ENCODE peak calls at places on chromosome 19, in seven cellular contexts. B, K, T, O, W, M and X are unnamed samples.

GRCh38 chr19:13881692-13882418 is 4.9 kb downstream of the NANOS3 start:
- DNase-seq in B (no peak), K (peak), T (no peak), O (peak), W (peak), M (no peak), X (no peak)

GRCh38 chr19:55625004-55625326 is 599 bp upstream of the ZNF784 start:
- DNase-seq in B (no peak), K (no peak), T (no peak), O (no peak), W (no peak), M (no peak), X (no peak)

GRCh38 chr19:6800991-6801396 is 28.5 kb downstream of the VAV1 start:
- DNase-seq in B (peak), K (peak), T (no peak), O (peak), W (no peak), M (no peak), X (no peak)

GRCh38 chr19:13004273-13004672 is 9.0 kb downstream of the NFIX start:
- DNase-seq in B (no peak), K (no peak), T (no peak), O (no peak), W (no peak), M (no peak), X (no peak)

GRCh38 chr19:36526581-36526980 is 1.5 kb downstream of the ZNF260 start:
- DNase-seq in B (no peak), K (no peak), T (no peak), O (no peak), W (no peak), M (no peak), X (no peak)

GRCh38 chr19:37719111-37719926 is at the start of gene ZNF607:
- DNase-seq in B (peak), K (peak), T (peak), O (peak), W (peak), M (peak), X (peak)

GRCh38 chr19:21256722-21257121 is 72.5 kb downstream of the ZNF708 start:
- DNase-seq in B (no peak), K (peak), T (no peak), O (peak), W (no peak), M (no peak), X (peak)

GRCh38 chr19:35306473-35307246 is 14.7 kb downstream of the MAG start:
- DNase-seq in B (peak), K (no peak), T (no peak), O (peak), W (no peak), M (no peak), X (peak)

GRCh38 chr19:53102701-53103140 is 501 bp downstream of the ZNF160 start:
- DNase-seq in B (no peak), K (peak), T (no peak), O (peak), W (peak), M (no peak), X (peak)

GRCh38 chr19:43229315-43229714 is 23.9 kb upstream of the PSG4 start:
- DNase-seq in B (no peak), K (peak), T (no peak), O (peak), W (no peak), M (no peak), X (no peak)

GRCh38 chr19:35648017-35648961 is at the start of gene COX6B1:
- DNase-seq in B (peak), K (peak), T (peak), O (peak), W (peak), M (peak), X (peak)

GRCh38 chr19:33629826-33630375 is 8.1 kb downstream of the CHST8 start:
- DNase-seq in B (peak), K (no peak), T (no peak), O (no peak), W (no peak), M (no peak), X (no peak)

GRCh38 chr19:18717601-18718000 is 34.1 kb downstream of the CRTC1 start:
- DNase-seq in B (peak), K (no peak), T (no peak), O (peak), W (no peak), M (no peak), X (no peak)

GRCh38 chr19:46660601-46661019 is 372 bp downstream of the DACT3 start:
- DNase-seq in B (no peak), K (no peak), T (no peak), O (no peak), W (no peak), M (no peak), X (no peak)

GRCh38 chr19:3458229-3458555 is 22.1 kb downstream of the SMIM24 start:
- DNase-seq in B (no peak), K (no peak), T (no peak), O (peak), W (peak), M (no peak), X (no peak)

GRCh38 chr19:28887920-28888618 is 324.9 kb downstream of the UQCRFS1 start:
- DNase-seq in B (peak), K (no peak), T (peak), O (peak), W (no peak), M (no peak), X (no peak)
- H2BK5ac ChIP-seq in B (no peak), K (no peak), T (no peak), O (no peak), W (no peak), M (no peak), X (no peak)

DNA sequence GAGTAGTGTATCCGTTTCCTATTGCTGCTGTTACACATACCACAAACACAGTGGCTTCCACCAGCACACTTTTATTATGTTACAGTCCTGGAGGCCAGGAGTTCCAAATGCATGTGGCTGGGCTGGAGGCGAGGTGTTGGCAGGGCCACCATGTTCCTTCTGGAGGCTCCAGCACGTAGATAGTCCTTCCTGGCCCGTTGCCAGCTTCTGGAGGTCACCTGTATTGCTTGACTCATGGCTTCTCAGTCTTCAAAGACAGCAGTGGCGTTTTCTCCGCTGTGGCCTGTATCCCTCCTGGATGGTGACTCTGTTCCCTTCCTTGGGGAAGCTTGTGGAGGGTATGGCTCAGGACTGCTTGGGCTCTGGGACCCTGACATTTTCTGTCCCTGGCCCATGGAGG is 15.2 kb downstream of the ZNF473 start:
- DNase-seq in B (no peak), K (no peak), T (no peak), O (no peak), W (no peak), M (no peak), X (no peak)
- H2BK5ac ChIP-seq in B (no peak), K (no peak), T (no peak), O (no peak), W (no peak), M (no peak), X (no peak)

DNA sequence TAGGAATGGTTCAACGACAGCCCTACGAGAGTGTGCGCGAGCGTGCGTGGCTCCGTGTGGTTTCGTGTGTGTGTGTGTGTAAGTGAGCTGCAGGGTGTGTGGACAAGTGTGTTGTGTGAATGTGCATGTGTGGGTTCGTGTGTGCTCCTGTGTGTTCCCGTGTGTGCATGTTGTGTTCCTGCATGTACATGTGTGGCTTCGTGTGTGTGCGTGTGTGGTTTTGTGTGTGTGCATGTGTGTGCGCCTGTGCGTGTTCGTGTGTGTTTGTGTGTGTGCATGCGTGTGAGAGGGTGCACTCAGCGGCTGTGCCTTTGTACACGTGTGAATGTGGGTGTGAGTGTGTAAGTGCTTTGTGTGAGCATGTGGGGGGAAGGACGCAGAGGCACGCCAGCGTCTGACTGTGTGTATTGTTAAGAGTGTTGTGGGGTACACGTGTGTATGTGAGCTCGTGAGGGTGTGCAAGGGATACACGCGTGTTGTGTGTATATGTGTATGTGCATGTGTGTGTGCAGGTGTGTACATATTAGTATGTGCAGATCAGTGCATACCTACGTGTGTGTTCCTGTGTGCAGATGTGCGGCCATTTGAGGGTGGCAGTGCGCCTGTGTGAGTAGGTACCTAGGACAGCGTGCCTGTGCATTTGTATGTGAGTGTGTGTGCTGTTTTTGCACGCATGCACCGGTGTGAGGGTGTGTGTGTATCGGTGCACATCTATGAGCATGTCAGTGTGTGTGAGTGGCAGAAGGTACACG is 24.3 kb upstream of the ONECUT3 start:
- DNase-seq in B (no peak), K (no peak), T (no peak), O (no peak), W (no peak), M (no peak), X (no peak)
- H2BK5ac ChIP-seq in B (no peak), K (no peak), T (peak), O (no peak), W (no peak), M (no peak), X (no peak)

GRCh38 chr19:40486017-40486416 is 19.2 kb downstream of the SPTBN4 start:
- DNase-seq in B (no peak), K (no peak), T (no peak), O (no peak), W (no peak), M (no peak), X (no peak)

GRCh38 chr19:40492274-40492673 is 25.5 kb downstream of the SPTBN4 start:
- DNase-seq in B (no peak), K (no peak), T (no peak), O (no peak), W (no peak), M (no peak), X (no peak)

GRCh38 chr19:40494191-40494838 is 27.5 kb downstream of the SPTBN4 start:
- DNase-seq in B (no peak), K (no peak), T (no peak), O (no peak), W (no peak), M (no peak), X (no peak)

GRCh38 chr19:40493778-40494177 is 27.0 kb downstream of the SPTBN4 start:
- DNase-seq in B (no peak), K (no peak), T (no peak), O (no peak), W (no peak), M (no peak), X (no peak)

GRCh38 chr19:40489882-40490230 is 23.1 kb downstream of the SPTBN4 start:
- DNase-seq in B (peak), K (no peak), T (no peak), O (no peak), W (no peak), M (no peak), X (peak)
- H2BK5ac ChIP-seq in B (no peak), K (no peak), T (no peak), O (no peak), W (no peak), M (no peak), X (no peak)